ENCODE peak calls at places on chromosomes 16 and 17, in seven cellular contexts. Q is lower lobe of right lung; Y is lower leg skin; D is thoracic aorta; X is suprapubic skin; K is CD8-positive, alpha-beta T cell; N is tibial artery. M is an unnamed sample.

GRCh38 chr16:78353610-78354009 is 254.2 kb downstream of the WWOX start:
- DNase-seq in Q (no peak), Y (no peak), D (no peak), X (no peak), K (no peak), N (no peak), M (no peak)

GRCh38 chr17:42485680-42486079 is 27.0 kb downstream of the ATP6V0A1 start:
- DNase-seq in Q (no peak), Y (no peak), D (no peak), X (no peak), K (no peak), N (no peak), M (no peak)

GRCh38 chr17:49787932-49788442 is 494 bp upstream of the KAT7 start:
- DNase-seq in Q (no peak), Y (no peak), D (no peak), X (no peak), K (peak), N (no peak), M (no peak)

GRCh38 chr16:68284847-68285246 is 20.5 kb downstream of the SLC7A6 start:
- DNase-seq in Q (no peak), Y (no peak), D (no peak), X (no peak), K (peak), N (no peak), M (no peak)

GRCh38 chr16:71723537-71724319 is 773 bp downstream of the PHLPP2 start:
- DNase-seq in Q (peak), Y (peak), D (peak), X (peak), K (peak), N (peak), M (peak)

GRCh38 chr17:41394254-41395016 is 3.0 kb downstream of the KRT31 start:
- DNase-seq in Q (no peak), Y (no peak), D (no peak), X (no peak), K (no peak), N (no peak), M (no peak)

GRCh38 chr16:12288537-12289174 is 312.1 kb downstream of the SNX29 start:
- DNase-seq in Q (no peak), Y (no peak), D (no peak), X (no peak), K (no peak), N (no peak), M (no peak)

GRCh38 chr17:4786111-4786491 is at the start of gene VMO1:
- DNase-seq in Q (no peak), Y (peak), D (no peak), X (no peak), K (no peak), N (no peak), M (no peak)

GRCh38 chr16:3754304-3754703 is 37.0 kb upstream of the TRAP1 start:
- DNase-seq in Q (no peak), Y (no peak), D (no peak), X (no peak), K (no peak), N (no peak), M (no peak)

GRCh38 chr16:49952386-49952785 is 72.6 kb upstream of the CNEP1R1 start:
- DNase-seq in Q (no peak), Y (no peak), D (no peak), X (no peak), K (no peak), N (no peak), M (no peak)

GRCh38 chr17:44976198-44976597 is 8.1 kb upstream of the C1QL1 start:
- DNase-seq in Q (no peak), Y (no peak), D (no peak), X (no peak), K (no peak), N (no peak), M (no peak)

GRCh38 chr17:19304209-19304608 is 58.3 kb downstream of the B9D1 start:
- DNase-seq in Q (peak), Y (no peak), D (no peak), X (no peak), K (no peak), N (no peak), M (no peak)

GRCh38 chr17:812638-813204 is 30.6 kb downstream of the MRM3 start:
- DNase-seq in Q (no peak), Y (no peak), D (no peak), X (no peak), K (no peak), N (no peak), M (no peak)

GRCh38 chr16:28845173-28846079 is 722 bp downstream of the TUFM start:
- DNase-seq in Q (no peak), Y (no peak), D (no peak), X (no peak), K (no peak), N (no peak), M (no peak)

GRCh38 chr17:62562656-62563055 is 64.8 kb upstream of the MRC2 start:
- DNase-seq in Q (no peak), Y (no peak), D (no peak), X (no peak), K (no peak), N (no peak), M (no peak)

GRCh38 chr16:29877266-29877961 is 14.4 kb upstream of the CDIPT start:
- DNase-seq in Q (peak), Y (no peak), D (no peak), X (no peak), K (peak), N (no peak), M (no peak)

GRCh38 chr16:3188925-3189825 is 1.2 kb downstream of the OR1F1 start:
- DNase-seq in Q (no peak), Y (no peak), D (no peak), X (no peak), K (no peak), N (no peak), M (no peak)

GRCh38 chr17:40606548-40607353 is 40.9 kb downstream of the SMARCE1 start:
- DNase-seq in Q (no peak), Y (no peak), D (no peak), X (no peak), K (no peak), N (no peak), M (no peak)

GRCh38 chr16:89324056-89325010 is 106.8 kb downstream of the ZNF778 start:
- DNase-seq in Q (peak), Y (no peak), D (no peak), X (no peak), K (no peak), N (no peak), M (no peak)

GRCh38 chr16:68319185-68319908 is 8.5 kb downstream of the PRMT7 start:
- DNase-seq in Q (no peak), Y (no peak), D (no peak), X (no peak), K (no peak), N (peak), M (no peak)

GRCh38 chr16:57503366-57503765 is 17.1 kb upstream of the DOK4 start:
- DNase-seq in Q (no peak), Y (no peak), D (no peak), X (no peak), K (no peak), N (no peak), M (no peak)

GRCh38 chr16:13756411-13756810 is 163.5 kb upstream of the ERCC4 start:
- DNase-seq in Q (no peak), Y (no peak), D (no peak), X (no peak), K (no peak), N (no peak), M (no peak)

GRCh38 chr16:29809850-29810698 is 1.9 kb upstream of the PRRT2 start:
- DNase-seq in Q (no peak), Y (no peak), D (no peak), X (no peak), K (peak), N (no peak), M (no peak)

GRCh38 chr16:74186589-74186988 is 110.0 kb upstream of the PSMD7 start:
- DNase-seq in Q (no peak), Y (no peak), D (no peak), X (no peak), K (no peak), N (no peak), M (no peak)

GRCh38 chr17:71011389-71011788 is 842.1 kb downstream of the KCNJ2 start:
- DNase-seq in Q (no peak), Y (no peak), D (no peak), X (no peak), K (no peak), N (no peak), M (no peak)

GRCh38 chr17:36923814-36924221 is 13.5 kb upstream of the LHX1 start:
- DNase-seq in Q (no peak), Y (no peak), D (no peak), X (no peak), K (no peak), N (no peak), M (no peak)

GRCh38 chr17:54967621-54968258 is 714 bp downstream of the COX11 start:
- DNase-seq in Q (no peak), Y (no peak), D (no peak), X (no peak), K (no peak), N (no peak), M (no peak)

GRCh38 chr16:11625769-11626168 is 39.0 kb upstream of the LITAF start:
- DNase-seq in Q (no peak), Y (no peak), D (no peak), X (no peak), K (no peak), N (no peak), M (no peak)

GRCh38 chr17:56912105-56912999 is 1.5 kb downstream of the TRIM25 start:
- DNase-seq in Q (no peak), Y (peak), D (no peak), X (peak), K (no peak), N (peak), M (no peak)

GRCh38 chr17:79205688-79206205 is 131.1 kb downstream of the ENGASE start:
- DNase-seq in Q (no peak), Y (no peak), D (no peak), X (no peak), K (no peak), N (no peak), M (no peak)

GRCh38 chr17:71793550-71793949 is 327.3 kb upstream of the SOX9 start:
- DNase-seq in Q (no peak), Y (no peak), D (no peak), X (no peak), K (no peak), N (no peak), M (no peak)

GRCh38 chr16:55035037-55035436 is 104.4 kb downstream of the IRX5 start:
- DNase-seq in Q (peak), Y (no peak), D (no peak), X (peak), K (no peak), N (peak), M (no peak)

GRCh38 chr17:74861554-74862107 is 1.9 kb upstream of the GRIN2C start:
- DNase-seq in Q (no peak), Y (no peak), D (no peak), X (no peak), K (no peak), N (no peak), M (no peak)

GRCh38 chr16:47578573-47578972 is 117.4 kb downstream of the PHKB start:
- DNase-seq in Q (no peak), Y (no peak), D (no peak), X (no peak), K (no peak), N (no peak), M (no peak)

GRCh38 chr17:38458521-38458920 is 30.3 kb downstream of the ARHGAP23 start:
- DNase-seq in Q (no peak), Y (no peak), D (no peak), X (no peak), K (no peak), N (no peak), M (no peak)
- TF ChIP-seq CTCF in Q (no peak), Y (no peak), D (no peak), X (no peak), K (no peak), N (no peak), M (no peak)

DNA sequence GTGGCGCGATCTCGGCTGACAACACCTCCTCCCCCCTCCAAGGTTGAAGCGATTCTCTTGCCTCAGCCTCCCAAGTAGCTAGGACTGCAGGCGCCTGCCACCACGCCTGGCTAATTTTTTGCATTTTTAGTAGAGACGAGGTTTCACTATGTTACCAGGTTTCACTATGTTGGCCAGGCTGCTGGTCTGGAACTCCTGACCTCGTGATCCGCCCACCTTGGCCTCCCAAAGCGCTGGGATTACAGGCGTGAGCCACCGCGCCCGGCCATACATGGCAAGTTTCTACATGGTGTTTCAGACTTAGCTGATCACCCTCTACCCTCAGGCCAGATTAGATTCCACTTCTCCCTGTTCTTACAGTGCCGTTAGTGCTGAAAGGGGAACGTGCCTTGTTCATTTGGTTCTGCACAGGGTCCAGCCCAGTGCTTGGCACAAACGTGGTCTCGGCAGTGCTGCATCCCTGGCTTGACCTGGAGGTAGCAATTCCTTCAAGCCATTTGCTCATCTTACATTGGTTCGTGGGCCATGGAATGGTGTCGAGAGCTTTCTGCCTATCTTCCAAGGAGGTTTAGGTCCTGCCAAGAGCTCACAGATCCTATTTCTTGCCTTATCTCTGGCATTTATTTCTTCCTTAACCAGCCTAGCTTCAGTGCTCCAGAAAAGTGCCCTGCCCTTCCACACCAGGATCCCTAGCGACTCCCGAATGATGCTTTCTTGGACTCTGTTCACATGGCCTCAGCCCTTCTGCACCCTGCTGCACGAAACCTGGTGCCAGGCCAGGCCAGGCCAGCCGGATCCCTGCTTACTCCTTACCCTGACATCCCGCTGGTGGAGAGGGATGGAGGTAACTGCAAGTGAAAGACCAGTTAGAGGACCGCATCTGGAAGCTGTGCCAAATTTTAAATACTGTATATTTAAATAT is 14.8 kb upstream of the AURKB start:
- DNase-seq in Q (no peak), Y (no peak), D (no peak), X (no peak), K (no peak), N (no peak), M (no peak)
- TF ChIP-seq CTCF in Q (no peak), Y (no peak), D (no peak), X (no peak), K (no peak), N (no peak), M (no peak)

DNA sequence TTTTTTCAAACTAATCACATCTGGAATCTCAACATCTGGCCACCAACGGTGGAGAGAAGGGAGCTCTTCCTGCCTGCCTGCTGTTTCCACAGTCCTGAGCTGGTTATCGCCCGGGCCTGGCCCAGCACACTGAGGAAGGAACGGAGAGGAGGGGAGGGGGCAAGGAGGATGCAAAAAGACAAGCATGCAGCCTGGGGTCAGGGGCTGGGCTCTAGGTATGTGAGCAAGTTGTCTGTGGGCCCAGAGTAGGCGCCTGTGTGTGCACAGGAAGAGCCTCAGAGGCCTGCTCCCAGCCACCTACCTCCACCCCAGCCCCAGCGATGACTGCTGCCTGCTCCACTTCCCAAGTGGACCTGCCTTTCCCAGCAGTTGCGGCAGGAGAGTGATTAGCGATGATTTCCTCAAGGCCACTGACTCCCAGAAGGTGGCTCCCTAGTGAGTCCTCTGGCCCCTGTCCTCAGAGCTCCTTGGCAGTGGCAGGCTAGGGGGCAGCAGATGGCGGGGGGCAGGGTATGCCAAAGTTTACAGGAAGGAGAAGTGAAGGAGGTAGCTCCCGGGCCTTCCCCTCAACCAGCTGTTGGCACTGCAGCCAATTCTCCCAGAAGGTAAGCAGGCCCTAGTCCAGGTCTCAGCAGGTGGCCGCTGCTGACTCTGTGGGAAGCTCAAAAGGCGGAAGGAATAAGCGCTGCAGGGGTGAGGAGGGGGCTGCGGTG is 27.0 kb upstream of the RASD1 start:
- DNase-seq in Q (no peak), Y (no peak), D (no peak), X (no peak), K (no peak), N (no peak), M (no peak)
- TF ChIP-seq CTCF in Q (no peak), Y (no peak), D (no peak), X (no peak), K (no peak), N (no peak), M (no peak)

DNA sequence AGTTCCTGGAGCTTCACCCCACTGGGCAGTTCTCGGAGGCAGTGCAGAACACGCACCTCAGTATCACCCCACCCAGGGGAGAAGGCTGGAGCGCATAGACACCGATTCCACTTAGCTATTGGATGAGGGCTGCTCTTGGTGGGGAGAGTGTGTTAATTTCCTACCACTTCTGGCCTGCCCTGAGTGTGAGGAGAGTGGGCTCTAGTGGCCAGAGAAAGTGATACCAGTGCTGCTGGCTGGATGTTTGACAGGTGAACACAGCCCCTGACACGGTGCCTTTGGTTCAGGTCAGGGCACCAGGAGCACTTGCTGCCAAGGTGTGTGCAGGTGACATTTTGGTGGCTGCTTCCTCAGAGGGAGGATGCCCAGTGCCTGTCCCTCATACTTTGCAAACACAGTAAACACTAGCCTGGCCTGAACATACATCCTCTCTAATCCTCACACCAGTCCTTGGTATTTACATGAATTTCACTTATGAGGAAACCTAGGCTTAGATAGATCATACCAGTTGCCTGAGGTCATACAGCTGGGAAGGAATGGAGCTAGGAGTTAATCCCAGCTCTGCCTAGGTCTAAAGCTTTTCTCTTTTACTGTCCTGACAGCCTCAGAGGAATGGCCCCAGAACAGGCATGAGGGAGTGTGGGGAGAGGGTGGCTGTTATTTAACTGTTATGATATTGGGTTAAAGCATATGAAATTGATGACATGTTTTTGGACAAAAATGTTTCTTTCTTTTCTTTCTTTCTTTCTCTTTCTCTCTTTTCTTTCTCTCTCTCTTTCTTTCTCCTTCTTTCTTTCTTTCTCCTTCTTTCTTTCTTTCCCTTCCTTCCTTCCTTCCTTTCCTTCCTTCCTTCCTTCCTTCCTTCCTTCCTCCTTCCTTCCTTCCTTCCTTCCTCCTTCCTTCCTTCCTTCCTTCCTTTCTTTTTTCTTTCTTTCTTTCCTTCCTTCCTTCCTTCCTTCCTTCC is 21.0 kb upstream of the ITGAX start:
- DNase-seq in Q (no peak), Y (no peak), D (no peak), X (no peak), K (peak), N (no peak), M (peak)
- TF ChIP-seq CTCF in Q (peak), Y (peak), D (no peak), X (no peak), K (peak), N (no peak), M (peak)

GRCh38 chr17:35068249-35068648 is 4.7 kb upstream of the RFFL start:
- DNase-seq in Q (no peak), Y (no peak), D (no peak), X (no peak), K (no peak), N (no peak), M (no peak)

GRCh38 chr17:35065880-35066279 is 2.4 kb upstream of the RFFL start:
- DNase-seq in Q (no peak), Y (no peak), D (no peak), X (no peak), K (no peak), N (no peak), M (no peak)

GRCh38 chr17:35062284-35062683 is 1.2 kb downstream of the RFFL start:
- DNase-seq in Q (no peak), Y (no peak), D (no peak), X (no peak), K (no peak), N (no peak), M (no peak)

GRCh38 chr17:35069311-35069710 is 5.8 kb upstream of the RFFL start:
- DNase-seq in Q (no peak), Y (no peak), D (no peak), X (no peak), K (no peak), N (no peak), M (no peak)

GRCh38 chr17:35063514-35064223 is at the start of gene RFFL:
- DNase-seq in Q (peak), Y (peak), D (peak), X (peak), K (peak), N (peak), M (no peak)
- TF ChIP-seq CTCF in Q (no peak), Y (no peak), D (no peak), X (no peak), K (no peak), N (no peak), M (no peak)

DNA sequence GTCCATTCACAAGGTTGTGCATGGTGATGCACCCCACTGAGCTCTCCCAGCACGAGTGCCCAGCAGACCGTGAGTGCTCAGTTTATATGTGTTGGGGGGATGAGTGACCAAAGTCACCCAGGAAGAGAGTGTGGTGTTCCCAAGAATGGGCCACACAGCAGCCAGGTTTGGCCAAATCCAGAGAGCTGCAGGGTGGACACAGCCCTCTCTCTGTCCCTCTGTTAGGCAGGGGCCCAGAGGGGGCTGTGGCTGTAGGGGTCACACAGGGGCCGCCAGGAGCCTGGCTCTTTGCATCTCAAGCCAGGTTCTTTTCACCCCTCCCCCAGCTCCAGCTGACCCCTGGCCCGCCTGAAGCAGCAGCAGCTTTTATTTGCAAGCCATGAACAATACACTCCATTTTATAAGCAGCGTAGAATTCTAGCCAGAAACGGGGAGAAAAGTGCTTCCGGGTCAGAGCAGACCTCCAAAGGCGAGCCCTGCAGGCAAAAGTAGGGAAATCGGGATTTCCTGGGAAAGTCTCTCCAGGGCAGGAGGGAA is 13.3 kb downstream of the COTL1 start:
- DNase-seq in Q (no peak), Y (no peak), D (no peak), X (no peak), K (no peak), N (no peak), M (no peak)
- TF ChIP-seq CTCF in Q (no peak), Y (no peak), D (no peak), X (no peak), K (no peak), N (no peak), M (no peak)